ENCODE peak calls at places on chromosomes 6 and 20, in eight cellular contexts. T is iPS DF 6.9; N is CD8-positive, alpha-beta T cell; I is endothelial cell of umbilical vein; B is astrocyte; D is hepatocyte; W is left ventricle myocardium inferior; S is sigmoid colon. H is an unnamed sample.
A peak's percentile ranks its signal among the peaks of the same experiment; 100 is the strongest.

GRCh38 chr6:132483779-132484679 is 28.9 kb downstream of the STX7 start:
- DNase-seq in T (peak; percentile 22), W (no peak), B (peak; percentile 36), D (peak; percentile 76), I (peak; percentile 71), N (no peak), S (no peak), H (peak; percentile 69)

GRCh38 chr6:63899550-63899949 is 263.9 kb downstream of the PHF3 start:
- DNase-seq in I (no peak), N (no peak), T (no peak), B (peak; percentile 19), W (no peak), D (peak; percentile 18), S (no peak), H (no peak)

GRCh38 chr20:61879303-61879620 is 186.4 kb downstream of the TAF4 start:
- DNase-seq in I (no peak), W (no peak), T (no peak), D (no peak), N (no peak), B (no peak), S (no peak), H (no peak)

GRCh38 chr6:131982740-131983259 is 31.6 kb upstream of the CCN2 start:
- DNase-seq in I (peak; percentile 46), D (no peak), S (no peak), W (no peak), T (no peak), B (peak; percentile 93), N (no peak), H (no peak)

GRCh38 chr6:118017301-118017854 is 110.3 kb downstream of the SLC35F1 start:
- DNase-seq in D (no peak), S (no peak), W (no peak), N (no peak), B (no peak), I (no peak), T (no peak), H (no peak)

GRCh38 chr6:23181301-23182110 is 612.1 kb downstream of the HDGFL1 start:
- DNase-seq in I (no peak), W (no peak), S (no peak), T (no peak), D (no peak), B (no peak), N (no peak), H (no peak)

GRCh38 chr6:104566411-104566810 is 293.3 kb downstream of the HACE1 start:
- DNase-seq in S (no peak), D (no peak), T (no peak), I (peak; percentile 14), W (no peak), N (no peak), B (peak; percentile 50), H (no peak)

GRCh38 chr20:61350500-61351250 is 98.6 kb downstream of the CDH4 start:
- DNase-seq in W (no peak), S (peak; percentile 26), I (no peak), N (no peak), T (no peak), B (no peak), D (no peak), H (no peak)

GRCh38 chr20:57560554-57561355 is at the start of gene PCK1:
- DNase-seq in W (peak; percentile 60), B (no peak), D (peak; percentile 82), S (no peak), I (no peak), N (no peak), T (no peak), H (no peak)

GRCh38 chr20:43398676-43399324 is 58.9 kb upstream of the SRSF6 start:
- DNase-seq in T (no peak), D (no peak), S (no peak), I (no peak), B (no peak), W (no peak), N (no peak), H (no peak)

GRCh38 chr6:115750292-115750691 is 310.4 kb downstream of the FRK start:
- DNase-seq in I (no peak), B (no peak), W (no peak), S (no peak), N (no peak), D (no peak), T (no peak), H (no peak)

GRCh38 chr6:65760285-65760684 is 53.3 kb upstream of the EYS start:
- DNase-seq in B (no peak), D (no peak), S (no peak), T (no peak), I (no peak), N (no peak), W (no peak), H (no peak)

GRCh38 chr6:141561154-141561553 is 571.6 kb upstream of the GJE1 start:
- DNase-seq in W (no peak), S (no peak), N (no peak), T (no peak), D (no peak), B (no peak), I (no peak), H (no peak)

GRCh38 chr6:154399097-154399496 is 42.5 kb upstream of the IPCEF1 start:
- DNase-seq in W (no peak), T (no peak), B (peak; percentile 77), D (no peak), I (peak; percentile 89), N (no peak), S (no peak), H (no peak)

GRCh38 chr6:158457616-158458278 is 102.1 kb upstream of the TMEM181 start:
- DNase-seq in I (no peak), N (no peak), B (peak; percentile 44), T (no peak), S (no peak), D (no peak), W (no peak), H (no peak)

DNA sequence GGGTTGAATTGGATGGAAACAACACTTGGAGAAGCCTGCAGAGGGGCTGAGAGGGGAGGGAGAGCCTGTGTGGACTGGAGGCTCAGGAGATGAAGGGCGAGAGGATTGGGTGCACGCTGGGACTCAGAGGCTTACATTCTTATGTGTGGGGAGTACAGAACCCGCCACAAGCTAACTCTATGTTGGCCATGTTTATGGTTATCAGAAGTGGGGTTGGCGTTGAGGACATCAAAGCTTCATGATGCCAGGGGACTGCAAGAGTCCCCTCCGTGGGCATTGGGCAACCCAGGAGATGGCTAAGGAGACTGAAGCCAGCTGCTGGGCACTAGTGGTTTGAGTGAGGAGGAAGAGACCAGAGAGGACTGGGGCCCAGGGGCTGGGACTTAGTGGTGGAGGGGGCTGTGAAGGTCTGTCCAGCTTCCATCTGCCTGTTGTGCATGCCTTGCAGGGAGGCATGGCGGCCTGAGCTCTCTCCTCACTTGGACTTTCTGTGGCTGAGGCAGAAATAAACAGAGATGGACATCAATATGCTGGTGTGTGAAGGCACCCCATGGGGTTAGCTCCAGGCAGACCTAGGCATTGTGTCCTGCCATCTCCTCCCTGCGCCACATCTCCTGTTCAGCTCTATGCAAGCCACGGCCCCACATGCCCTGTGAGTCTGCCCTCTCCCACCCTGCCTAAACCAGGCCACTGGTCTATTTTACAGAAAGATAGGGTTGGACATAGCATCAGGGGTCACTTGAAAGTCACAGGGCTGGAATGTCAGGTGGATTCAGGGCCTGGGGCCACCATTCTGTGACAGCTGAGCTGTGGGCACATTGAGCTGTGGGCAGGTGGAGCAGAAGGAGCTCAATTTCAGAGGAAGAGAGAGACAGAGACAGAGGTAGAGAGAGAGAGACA is 61.6 kb downstream of the PHACTR3 start:
- DNase-seq in T (no peak), W (no peak), D (no peak), N (no peak), S (no peak), I (no peak), B (no peak), H (no peak)
- H3K9me3 ChIP-seq in T (peaks cover 37% of the 10 kb centered on the region), W (no peaks in the 10 kb centered on the region), D (no peaks in the 10 kb centered on the region), N (no peaks in the 10 kb centered on the region), S (no peaks in the 10 kb centered on the region), I (peaks cover 3% of the 10 kb centered on the region), B (peaks cover 8% of the 10 kb centered on the region), H (no peaks in the 10 kb centered on the region)

DNA sequence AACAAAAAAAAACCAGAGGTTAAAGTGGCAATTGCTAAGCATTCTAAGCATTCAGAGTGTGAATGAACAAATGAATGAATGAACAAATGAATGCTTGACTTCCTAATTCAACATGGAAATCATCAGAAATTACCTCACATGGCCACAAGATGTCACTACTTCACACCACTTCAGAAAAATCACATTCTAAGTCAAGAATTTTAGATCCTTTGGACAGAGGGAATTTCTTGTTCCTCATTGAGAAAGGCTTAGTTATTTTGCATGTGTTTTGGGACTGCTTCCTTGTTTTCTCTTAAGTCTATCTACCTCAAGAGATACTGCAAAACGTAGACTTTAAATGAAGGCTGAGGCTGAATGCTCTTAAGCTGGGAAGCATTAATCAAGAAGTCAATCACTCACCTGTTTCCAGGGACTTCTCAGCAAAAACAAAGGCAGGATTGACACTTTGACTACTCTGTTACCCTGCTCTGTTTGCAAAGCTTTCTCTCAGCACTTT is 120.2 kb downstream of the MBOAT1 start:
- DNase-seq in W (no peak), I (peak; percentile 65), S (no peak), T (peak; percentile 39), B (peak; percentile 34), D (peak; percentile 46), N (no peak), H (no peak)
- H3K27ac ChIP-seq in W (no peak overlapping the region), I (no peak overlapping the region), S (no peak overlapping the region), T (no peak overlapping the region), B (no peak overlapping the region), D (no peak overlapping the region), N (no peak overlapping the region), H (no peak overlapping the region)

GRCh38 chr6:39997101-39997635 is 62.9 kb upstream of the MOCS1 start:
- DNase-seq in I (no peak), T (no peak), N (no peak), D (no peak), B (no peak), S (no peak), W (no peak), H (no peak)
- H3K9me3 ChIP-seq in I (peaks cover 3% of the 10 kb centered on the region), T (peaks cover 3% of the 10 kb centered on the region), N (no peaks in the 10 kb centered on the region), D (no peaks in the 10 kb centered on the region), B (peaks cover 20% of the 10 kb centered on the region), S (peaks cover 22% of the 10 kb centered on the region), W (peaks cover 52% of the 10 kb centered on the region), H (no peaks in the 10 kb centered on the region)

GRCh38 chr6:144390202-144390601 is 105.1 kb downstream of the UTRN start:
- DNase-seq in B (no peak), T (no peak), S (no peak), I (no peak), N (no peak), D (no peak), W (no peak), H (no peak)

GRCh38 chr6:144378437-144378836 is 93.3 kb downstream of the UTRN start:
- DNase-seq in I (peak; percentile 47), N (no peak), T (no peak), S (no peak), B (no peak), W (no peak), D (no peak), H (no peak)

GRCh38 chr6:144383336-144383735 is 98.2 kb downstream of the UTRN start:
- DNase-seq in S (no peak), I (no peak), W (no peak), T (no peak), B (no peak), D (no peak), N (no peak), H (no peak)

GRCh38 chr6:144379356-144379755 is 94.2 kb downstream of the UTRN start:
- DNase-seq in I (no peak), S (no peak), B (peak; percentile 42), N (no peak), D (no peak), W (no peak), T (no peak), H (no peak)

DNA sequence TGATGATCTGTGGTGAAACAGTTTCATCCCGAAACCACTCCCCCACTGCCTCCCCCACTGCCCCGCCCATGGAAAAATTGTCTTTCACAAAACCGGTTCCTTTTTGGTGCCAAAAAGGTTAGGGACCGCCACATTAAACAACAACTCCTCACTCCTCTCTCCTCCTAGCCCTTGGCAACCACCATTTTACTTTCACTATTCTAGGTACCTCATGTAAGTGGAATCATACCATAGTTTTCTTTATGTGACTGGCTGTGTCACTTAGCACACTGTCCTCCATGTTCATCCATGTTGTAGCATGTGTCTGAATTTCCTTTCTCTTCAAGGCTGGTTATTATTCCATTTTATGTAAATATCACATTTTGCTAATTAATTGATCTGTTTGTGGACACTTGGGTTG is 99.3 kb downstream of the UTRN start:
- DNase-seq in I (no peak), N (no peak), W (no peak), S (no peak), D (no peak), B (no peak), T (no peak), H (no peak)
- H3K27ac ChIP-seq in I (no peak overlapping the region), N (no peak overlapping the region), W (no peak overlapping the region), S (no peak overlapping the region), D (no peak overlapping the region), B (no peak overlapping the region), T (no peak overlapping the region), H (no peak overlapping the region)